ENCODE peak calls at places on chromosome 12, in nine cellular contexts. W is IMR-90, U is GM12891, S is transverse colon, V is uterus, Z is adrenal gland, K is ovary, C is tibial nerve, H is heart left ventricle. X is an unnamed sample.

GRCh38 chr12:9049520-9050133 is 60.3 kb downstream of the KLRG1 start:
- DNase-seq in K (no peak), Z (no peak), U (no peak), H (no peak), W (peak), V (no peak), S (no peak), C (no peak), X (no peak)

GRCh38 chr12:58651850-58652249 is 268.5 kb downstream of the LRIG3 start:
- DNase-seq in W (no peak), V (no peak), S (no peak), C (no peak), Z (no peak), H (no peak), U (no peak), K (no peak), X (no peak)

GRCh38 chr12:79674629-79675028 is 16.1 kb downstream of the PAWR start:
- DNase-seq in U (no peak), W (peak), V (no peak), C (no peak), Z (no peak), H (no peak), K (no peak), S (no peak), X (no peak)

GRCh38 chr12:51391047-51391837 is at the start of gene GALNT6:
- DNase-seq in Z (peak), K (no peak), W (no peak), C (no peak), S (peak), U (peak), H (peak), V (no peak), X (peak)

GRCh38 chr12:53532524-53533445 is 25.5 kb upstream of the NPFF start:
- DNase-seq in Z (peak), W (no peak), K (no peak), H (no peak), V (no peak), U (no peak), C (no peak), S (no peak), X (no peak)

GRCh38 chr12:6452908-6453630 is 1.2 kb downstream of the TAPBPL start:
- DNase-seq in K (no peak), Z (no peak), S (peak), H (peak), U (no peak), W (no peak), C (no peak), V (no peak), X (no peak)

GRCh38 chr12:124428792-124429281 is 133.9 kb downstream of the RFLNA start:
- DNase-seq in C (no peak), K (no peak), Z (no peak), W (peak), H (no peak), U (no peak), V (no peak), S (no peak), X (no peak)

GRCh38 chr12:93336344-93336743 is 41.4 kb upstream of the NUDT4 start:
- DNase-seq in U (no peak), H (no peak), Z (no peak), C (no peak), S (no peak), V (no peak), W (peak), K (no peak), X (no peak)

GRCh38 chr12:131825146-131825892 is 2.9 kb upstream of the MMP17 start:
- DNase-seq in Z (peak), C (no peak), W (no peak), U (no peak), S (no peak), H (no peak), K (no peak), V (no peak), X (no peak)

GRCh38 chr12:117284160-117284559 is 77.3 kb downstream of the NOS1 start:
- DNase-seq in H (no peak), Z (no peak), U (no peak), S (no peak), W (no peak), K (no peak), V (no peak), C (no peak), X (no peak)

GRCh38 chr12:6827437-6827894 is 741 bp upstream of the P3H3 start:
- DNase-seq in S (peak), Z (peak), U (no peak), K (peak), V (peak), C (peak), W (peak), H (peak), X (peak)

GRCh38 chr12:100403446-100403845 is 46.6 kb downstream of the SLC17A8 start:
- DNase-seq in C (no peak), W (no peak), K (no peak), H (no peak), Z (no peak), U (no peak), V (no peak), S (no peak), X (no peak)

GRCh38 chr12:66269757-66270383 is 32.4 kb upstream of the HELB start:
- DNase-seq in K (no peak), C (peak), Z (no peak), H (no peak), W (peak), V (no peak), S (no peak), U (no peak), X (no peak)

GRCh38 chr12:14207946-14208612 is 157.4 kb upstream of the ATF7IP start:
- DNase-seq in C (no peak), H (no peak), W (no peak), K (no peak), U (no peak), Z (no peak), S (peak), V (no peak), X (no peak)

GRCh38 chr12:87383705-87384104 is 645.5 kb downstream of the C12orf50 start:
- DNase-seq in C (no peak), V (no peak), K (no peak), H (no peak), W (peak), Z (no peak), U (no peak), S (no peak), X (no peak)

GRCh38 chr12:72509893-72510292 is 237.7 kb downstream of the TRHDE start:
- DNase-seq in V (no peak), Z (no peak), U (no peak), H (no peak), W (no peak), S (no peak), K (no peak), C (no peak), X (no peak)

GRCh38 chr12:113159937-113160336 is 10.4 kb downstream of the CFAP73 start:
- DNase-seq in W (no peak), C (no peak), H (no peak), U (no peak), S (no peak), Z (no peak), K (no peak), V (no peak), X (no peak)

GRCh38 chr12:1318327-1319031 is 275.9 kb downstream of the FBXL14 start:
- DNase-seq in U (no peak), C (no peak), H (no peak), V (peak), W (peak), S (no peak), K (no peak), Z (no peak), X (no peak)

GRCh38 chr12:53820503-53820902 is 68.7 kb upstream of the CISTR start:
- DNase-seq in V (no peak), K (no peak), Z (no peak), H (no peak), U (no peak), C (no peak), W (peak), S (no peak), X (no peak)

GRCh38 chr12:106149096-106149784 is 10.5 kb upstream of the NUAK1 start:
- DNase-seq in W (peak), Z (no peak), U (no peak), H (no peak), S (peak), V (peak), C (no peak), K (no peak), X (no peak)

GRCh38 chr12:63880742-63881141 is 36.2 kb downstream of the SRGAP1 start:
- DNase-seq in U (no peak), W (no peak), H (no peak), V (no peak), S (no peak), K (no peak), C (no peak), Z (no peak), X (no peak)

GRCh38 chr12:115060477-115061168 is 376.6 kb upstream of the TBX3 start:
- DNase-seq in K (no peak), H (no peak), V (no peak), U (no peak), Z (no peak), W (no peak), C (no peak), S (no peak), X (no peak)

GRCh38 chr12:122081697-122082221 is 3.2 kb downstream of the MLXIP start:
- DNase-seq in W (peak), K (peak), C (peak), V (peak), U (no peak), S (peak), Z (peak), H (peak), X (peak)

GRCh38 chr12:112979281-112979680 is 962 bp downstream of the OAS2 start:
- DNase-seq in H (peak), V (no peak), U (no peak), S (peak), Z (no peak), K (no peak), C (no peak), W (no peak), X (no peak)

GRCh38 chr12:2384533-2385328 is 331.9 kb downstream of the CACNA1C start:
- DNase-seq in K (no peak), W (peak), V (peak), Z (no peak), C (peak), H (peak), S (no peak), U (no peak), X (no peak)

GRCh38 chr12:4809449-4810218 is 89.4 kb downstream of the GALNT8 start:
- DNase-seq in W (no peak), Z (no peak), H (no peak), K (no peak), U (peak), S (no peak), C (no peak), V (no peak), X (no peak)

GRCh38 chr12:2960996-2961616 is 1.9 kb downstream of the TEAD4 start:
- DNase-seq in W (peak), K (no peak), C (no peak), V (no peak), H (no peak), S (no peak), U (no peak), Z (no peak), X (no peak)

GRCh38 chr12:56804684-56805083 is 41.6 kb downstream of the HSD17B6 start:
- DNase-seq in U (no peak), H (no peak), S (no peak), C (no peak), Z (no peak), K (no peak), V (no peak), W (no peak), X (no peak)

GRCh38 chr12:50986961-50987737 is 34.8 kb downstream of the HIGD1C start:
- DNase-seq in Z (peak), U (no peak), S (peak), W (peak), K (peak), V (peak), H (peak), C (peak), X (no peak)

GRCh38 chr12:113333877-113334785 is 778 bp downstream of the SLC8B1 start:
- DNase-seq in U (no peak), K (no peak), C (peak), H (no peak), V (no peak), W (no peak), Z (peak), S (peak), X (no peak)

GRCh38 chr12:97985834-97986233 is 523.2 kb downstream of the RMST start:
- DNase-seq in V (no peak), K (no peak), Z (no peak), H (no peak), U (no peak), S (no peak), C (no peak), W (no peak), X (no peak)

GRCh38 chr12:119130523-119130922 is 48.2 kb upstream of the HSPB8 start:
- DNase-seq in V (no peak), S (no peak), Z (no peak), K (no peak), U (no peak), C (no peak), H (no peak), W (no peak), X (no peak)

GRCh38 chr12:64318605-64319004 is 72.0 kb downstream of the C12orf56 start:
- DNase-seq in K (no peak), C (no peak), Z (no peak), W (peak), U (no peak), S (no peak), V (no peak), H (no peak), X (no peak)

GRCh38 chr12:13799574-13799973 is 181.8 kb downstream of the GRIN2B start:
- DNase-seq in V (no peak), W (no peak), Z (no peak), C (no peak), K (no peak), H (no peak), U (no peak), S (no peak), X (no peak)

GRCh38 chr12:80230068-80230467 is 130.7 kb downstream of the OTOGL start:
- DNase-seq in W (no peak), H (no peak), Z (no peak), U (no peak), C (no peak), V (no peak), K (no peak), S (no peak), X (no peak)

GRCh38 chr12:62720661-62721330 is 214.2 kb downstream of the PPM1H start:
- DNase-seq in V (no peak), S (no peak), U (no peak), K (no peak), C (peak), H (peak), W (peak), Z (no peak), X (no peak)

DNA sequence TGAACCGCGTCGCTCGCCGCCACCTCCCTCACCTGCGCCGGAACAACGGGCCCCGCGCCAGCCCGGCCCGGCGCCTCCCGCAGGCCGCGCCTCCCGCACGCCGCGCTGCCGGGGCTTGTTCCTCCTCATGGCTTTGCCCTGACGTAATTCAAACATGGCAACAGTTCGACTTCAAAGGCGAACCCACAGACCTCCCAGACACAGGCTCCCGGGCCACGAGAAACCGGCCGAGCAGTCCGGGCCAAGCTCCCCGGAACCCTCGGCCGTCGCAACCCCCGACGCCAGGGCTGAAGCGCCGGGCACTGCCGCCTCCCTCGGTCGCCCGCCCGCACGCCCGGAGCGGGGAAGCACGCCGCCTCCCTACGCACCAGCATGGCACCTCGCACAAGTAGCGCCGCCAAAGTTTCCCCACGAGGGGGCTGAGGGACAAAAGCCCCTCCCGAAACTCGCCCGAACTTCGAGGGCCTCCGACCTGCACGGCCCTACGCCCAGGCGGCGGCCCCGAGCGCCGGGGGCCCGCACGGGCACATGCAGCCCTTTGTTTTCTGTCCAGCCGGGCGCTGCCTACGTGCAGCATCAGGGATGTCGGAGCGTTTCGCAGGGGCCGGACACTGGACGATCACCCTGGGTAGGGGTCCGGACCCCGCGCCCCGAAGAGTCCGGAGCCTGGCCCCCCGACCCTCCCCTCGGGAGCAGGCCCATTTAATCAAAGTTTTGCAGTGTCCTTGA is 1.7 kb downstream of the SINHCAF start:
- DNase-seq in H (peak), S (peak), V (peak), U (peak), W (peak), K (peak), Z (peak), C (peak), X (peak)
- TF ChIP-seq POLR2A in H (no peak), S (no peak), V (peak), U (peak), W (no peak), K (peak), Z (peak), C (peak), X (no peak)

GRCh38 chr12:95996034-95996658 is at the start of gene HAL:
- DNase-seq in Z (no peak), K (no peak), W (no peak), C (no peak), U (no peak), S (peak), H (no peak), V (no peak), X (no peak)
- TF ChIP-seq POLR2A in Z (no peak), K (no peak), W (no peak), C (no peak), U (no peak), S (no peak), H (no peak), V (no peak), X (no peak)

DNA sequence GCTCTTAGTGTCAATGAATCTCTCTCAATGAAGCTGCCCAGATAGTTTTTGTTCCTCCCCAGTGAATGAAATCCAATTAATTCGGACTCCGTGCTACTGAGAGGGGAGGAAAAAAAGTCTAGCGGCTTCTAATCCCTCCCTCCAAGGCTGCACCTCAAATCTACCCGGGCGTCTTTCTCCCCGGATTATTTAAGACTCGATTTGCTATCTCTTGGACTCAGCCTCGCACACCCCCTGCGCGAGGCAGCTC is 134 bp downstream of the DUSP6 start:
- DNase-seq in C (no peak), U (no peak), K (no peak), H (no peak), Z (no peak), S (no peak), W (no peak), V (no peak), X (no peak)
- TF ChIP-seq POLR2A in C (no peak), U (no peak), K (no peak), H (peak), Z (peak), S (peak), W (peak), V (no peak), X (no peak)

GRCh38 chr12:108721824-108722223 is 9.5 kb downstream of the CORO1C start:
- DNase-seq in H (no peak), W (no peak), K (no peak), Z (no peak), U (no peak), S (no peak), C (no peak), V (no peak), X (no peak)

GRCh38 chr12:108722992-108723766 is 8.1 kb downstream of the CORO1C start:
- DNase-seq in C (peak), H (no peak), S (no peak), V (no peak), U (no peak), Z (no peak), W (peak), K (no peak), X (peak)

GRCh38 chr12:108722463-108722862 is 8.9 kb downstream of the CORO1C start:
- DNase-seq in W (no peak), H (no peak), U (no peak), K (no peak), Z (no peak), V (no peak), S (no peak), C (no peak), X (no peak)

GRCh38 chr12:108724054-108724889 is 7.0 kb downstream of the CORO1C start:
- DNase-seq in H (no peak), Z (no peak), V (no peak), K (no peak), W (peak), C (peak), S (no peak), U (no peak), X (peak)

GRCh38 chr12:108724890-108725151 is 6.5 kb downstream of the CORO1C start:
- DNase-seq in U (no peak), Z (no peak), W (no peak), K (no peak), H (no peak), V (no peak), C (no peak), S (no peak), X (no peak)
- TF ChIP-seq POLR2A in U (no peak), Z (no peak), W (peak), K (no peak), H (no peak), V (no peak), C (no peak), S (no peak), X (no peak)

GRCh38 chr12:46360370-46360769 is 12.2 kb downstream of the SLC38A2 start:
- DNase-seq in Z (no peak), V (no peak), K (no peak), H (no peak), W (no peak), C (no peak), S (no peak), U (no peak), X (no peak)

GRCh38 chr12:46359667-46360280 is 12.8 kb downstream of the SLC38A2 start:
- DNase-seq in Z (no peak), U (no peak), W (no peak), V (no peak), H (no peak), C (no peak), K (no peak), S (no peak), X (no peak)

GRCh38 chr12:46357438-46358324 is 14.9 kb downstream of the SLC38A2 start:
- DNase-seq in H (no peak), K (no peak), V (no peak), U (no peak), W (peak), Z (no peak), S (no peak), C (no peak), X (no peak)

GRCh38 chr12:46358325-46358700 is 14.3 kb downstream of the SLC38A2 start:
- DNase-seq in S (no peak), Z (no peak), H (no peak), C (no peak), V (no peak), U (no peak), W (no peak), K (no peak), X (no peak)

GRCh38 chr12:46358791-46359666 is 13.5 kb downstream of the SLC38A2 start:
- DNase-seq in C (no peak), V (no peak), H (no peak), W (no peak), S (no peak), Z (no peak), K (no peak), U (no peak), X (no peak)
- TF ChIP-seq POLR2A in C (no peak), V (no peak), H (no peak), W (no peak), S (no peak), Z (peak), K (no peak), U (peak), X (no peak)